ENCODE peak calls at places on chromosomes 6 and 20, in four cellular contexts. D, H, P and B are unnamed samples.

GRCh38 chr6:53951383-53951782 is 156.6 kb downstream of the LRRC1 start:
- DNase-seq in D (no peak), H (no peak), P (no peak), B (no peak)

GRCh38 chr6:38493929-38494547 is 145.7 kb downstream of the BTBD9 start:
- DNase-seq in D (peak), H (peak), P (peak), B (peak)

GRCh38 chr6:41155132-41155805 is 1.1 kb upstream of the TREML1 start:
- DNase-seq in D (no peak), H (no peak), P (no peak), B (no peak)

GRCh38 chr20:63140683-63141433 is 75.1 kb downstream of the YTHDF1 start:
- DNase-seq in D (no peak), H (no peak), P (no peak), B (no peak)

GRCh38 chr20:46998497-46999190 is 104.0 kb downstream of the EYA2 start:
- DNase-seq in D (no peak), H (no peak), P (no peak), B (no peak)

GRCh38 chr6:30591008-30591407 is 19.8 kb downstream of the ABCF1 start:
- DNase-seq in D (no peak), H (no peak), P (no peak), B (no peak)

GRCh38 chr20:9344080-9344920 is 170.1 kb upstream of the LAMP5 start:
- DNase-seq in D (no peak), H (no peak), P (no peak), B (no peak)

GRCh38 chr6:48069280-48069679 is 41.7 kb downstream of the PTCHD4 start:
- DNase-seq in D (no peak), H (no peak), P (no peak), B (no peak)

GRCh38 chr6:69841862-69842261 is 24.5 kb upstream of the COL19A1 start:
- DNase-seq in D (no peak), H (no peak), P (no peak), B (no peak)

GRCh38 chr20:64030371-64031134 is 5.4 kb upstream of the C20orf204 start:
- DNase-seq in D (no peak), H (no peak), P (no peak), B (no peak)

GRCh38 chr20:45300961-45301360 is 5.7 kb upstream of the RBPJL start:
- DNase-seq in D (peak), H (no peak), P (no peak), B (peak)

GRCh38 chr6:6908116-6908515 is 199.6 kb upstream of the RREB1 start:
- DNase-seq in D (no peak), H (no peak), P (no peak), B (no peak)

GRCh38 chr6:36719126-36719525 is 21.5 kb downstream of the RAB44 start:
- DNase-seq in D (no peak), H (no peak), P (no peak), B (no peak)

GRCh38 chr6:170050591-170051041 is 240.3 kb downstream of the DLL1 start:
- DNase-seq in D (no peak), H (no peak), P (no peak), B (no peak)

GRCh38 chr20:63846128-63846771 is 15.0 kb upstream of the ABHD16B start:
- DNase-seq in D (no peak), H (peak), P (no peak), B (no peak)

DNA sequence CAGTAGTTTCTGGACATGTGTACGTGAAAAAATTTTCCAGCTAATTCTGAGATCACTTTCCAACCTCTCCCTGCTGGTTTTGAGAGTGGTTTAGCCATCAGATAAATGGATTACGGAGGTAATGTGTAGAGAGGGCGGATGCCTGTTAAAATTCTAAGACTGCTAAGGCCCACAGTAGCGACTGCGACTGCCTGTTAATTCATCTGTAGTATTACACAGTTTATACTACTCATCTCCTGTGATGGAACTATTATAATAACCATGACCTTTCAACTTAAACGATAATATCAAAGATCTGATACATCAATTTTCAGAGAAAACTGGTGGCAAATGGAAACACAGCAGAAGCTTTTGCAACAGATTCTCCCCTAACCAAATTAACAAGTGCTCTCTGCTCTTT is 102.3 kb downstream of the IRF4 start:
- DNase-seq in D (no peak), H (no peak), P (no peak), B (no peak)
- H3K4me3 ChIP-seq in D (no peak), H (no peak), P (no peak), B (no peak)

DNA sequence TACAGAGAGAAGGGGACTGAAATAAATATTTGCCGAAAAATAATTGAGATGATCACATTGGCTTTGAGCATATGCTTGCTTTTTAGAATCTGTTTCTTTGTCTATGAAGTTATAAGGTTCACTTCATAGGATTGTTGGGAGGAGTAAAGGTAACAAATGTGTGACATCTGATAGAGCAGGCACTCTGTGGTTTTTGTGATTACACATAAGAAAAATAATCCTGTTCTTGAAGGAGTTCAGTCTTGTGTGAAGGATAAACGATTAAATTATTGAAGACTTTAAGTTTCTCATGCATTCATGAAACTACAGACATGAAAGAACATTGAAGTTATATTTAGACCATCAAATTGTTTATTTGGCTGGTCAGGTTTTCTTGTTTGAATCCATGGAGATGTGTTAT is 45.0 kb downstream of the QKI start:
- DNase-seq in D (no peak), H (no peak), P (no peak), B (no peak)
- H3K4me3 ChIP-seq in D (peak), H (peak), P (no peak), B (no peak)

GRCh38 chr6:166559211-166559610 is 27.3 kb downstream of the RAMACL start:
- DNase-seq in D (no peak), H (no peak), P (no peak), B (no peak)

GRCh38 chr6:166558156-166559025 is 28.1 kb downstream of the RAMACL start:
- DNase-seq in D (no peak), H (no peak), P (no peak), B (no peak)

GRCh38 chr6:166555066-166555465 is 31.4 kb downstream of the RAMACL start:
- DNase-seq in D (no peak), H (no peak), P (no peak), B (no peak)

GRCh38 chr6:166556336-166556735 is 30.1 kb downstream of the RAMACL start:
- DNase-seq in D (no peak), H (no peak), P (no peak), B (no peak)

GRCh38 chr6:166556871-166557322 is 29.6 kb downstream of the RAMACL start:
- DNase-seq in D (no peak), H (peak), P (peak), B (no peak)
- H3K4me3 ChIP-seq in D (no peak), H (peak), P (peak), B (no peak)

DNA sequence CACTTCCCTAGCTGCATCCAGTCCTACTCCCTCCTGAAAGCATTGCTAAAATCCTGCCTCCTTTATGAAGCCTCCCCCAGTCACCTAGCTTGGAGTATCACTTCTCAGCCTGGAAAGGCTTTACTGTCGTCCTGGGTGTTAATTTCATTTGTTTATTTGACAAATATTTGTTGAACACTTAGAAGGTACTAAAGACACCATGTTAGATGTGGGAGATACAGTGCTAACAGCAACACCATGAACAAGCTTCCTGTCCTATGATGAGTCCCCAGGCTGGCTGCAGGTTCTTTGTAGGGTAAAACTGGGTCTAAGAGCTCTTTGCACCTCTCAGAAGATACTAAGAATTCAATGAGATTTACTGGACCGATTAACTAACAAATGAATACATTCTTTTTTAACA is 109.2 kb upstream of the TMEM170B start:
- DNase-seq in D (no peak), H (no peak), P (no peak), B (no peak)
- H3K4me3 ChIP-seq in D (no peak), H (no peak), P (no peak), B (no peak)

GRCh38 chr20:48723308-48724264 is 104.2 kb downstream of the PREX1 start:
- DNase-seq in D (no peak), H (no peak), P (peak), B (no peak)
- H3K4me3 ChIP-seq in D (no peak), H (no peak), P (peak), B (no peak)